ENCODE peak calls at places on chromosomes 5 and 9, in seven cellular contexts. G, A, E, W, O, Q and K are unnamed samples.
A peak's percentile ranks its signal among the peaks of the same experiment; 100 is the strongest.

GRCh38 chr5:61575581-61575980 is 243.5 kb downstream of the ZSWIM6 start:
- DNase-seq in G (no peak), W (no peak), O (no peak), A (no peak), E (no peak), Q (no peak), K (no peak)

GRCh38 chr5:33827885-33828284 is 63.9 kb downstream of the ADAMTS12 start:
- DNase-seq in G (no peak), W (no peak), O (no peak), A (no peak), Q (no peak), E (no peak), K (no peak)

GRCh38 chr5:7659420-7659819 is 191.5 kb downstream of the CFAP90 start:
- DNase-seq in A (no peak), E (no peak), O (no peak), Q (no peak), W (no peak), G (no peak), K (no peak)

GRCh38 chr5:112348387-112348786 is 70.7 kb downstream of the EPB41L4A start:
- DNase-seq in W (no peak), A (no peak), G (no peak), E (no peak), Q (no peak), O (no peak), K (no peak)

GRCh38 chr9:108182950-108183381 is 672.8 kb downstream of the ACTL7B start:
- DNase-seq in E (no peak), Q (no peak), O (no peak), W (no peak), A (peak; percentile 64), G (no peak), K (no peak)

GRCh38 chr9:12818431-12819000 is 43.7 kb downstream of the LURAP1L start:
- DNase-seq in E (no peak), G (no peak), O (peak; percentile 48), A (no peak), W (peak; percentile 60), Q (no peak), K (no peak)

GRCh38 chr5:172293054-172293744 is 9.6 kb upstream of the UBTD2 start:
- DNase-seq in W (peak; percentile 67), Q (peak; percentile 11), O (peak; percentile 81), A (peak; percentile 83), E (peak; percentile 70), G (peak; percentile 15), K (peak; percentile 45)

GRCh38 chr5:67976812-67977455 is 238.6 kb upstream of the PIK3R1 start:
- DNase-seq in G (no peak), W (no peak), A (peak; percentile 22), O (peak; percentile 31), Q (no peak), E (no peak), K (no peak)

GRCh38 chr5:155147222-155147621 is 133.7 kb downstream of the KIF4B start:
- DNase-seq in G (no peak), A (peak; percentile 36), O (no peak), E (no peak), Q (no peak), W (no peak), K (no peak)